ENCODE peak calls at places on chromosomes 4 and X, in seven cellular contexts. One of them, this sample, is unnamed.

GRCh38 chrX:1468250-1468772 is 15.6 kb upstream of the ASMTL start:
- DNase-seq in activated CD8-positive, alpha-beta T cell treated with anti-CD3 and anti-CD28 coated beads, Interleukin-2, amount 10 ng/mL, durations not matched to agents 7 days and 5 days: peak; percentile 82
- DNase-seq in adrenal gland: no peak
- DNase-seq in KG1: peak; percentile 50
- DNase-seq in frontal cortex: no peak
- DNase-seq in stimulated activated CD4-positive, alpha-beta T cell treated with anti-CD3 and anti-CD28 coated beads, Interleukin-1b, Interleukin-23, amount 100 ng/mL, for 4 hours: peak; percentile 65
- DNase-seq in MM.1S: peak; percentile 90
- DNase-seq in this sample: no peak

GRCh38 chrX:102338162-102338561 is 91.2 kb downstream of the NXF2 start:
- DNase-seq in stimulated activated CD4-positive, alpha-beta T cell treated with anti-CD3 and anti-CD28 coated beads, Interleukin-1b, Interleukin-23, amount 100 ng/mL, for 4 hours: no peak
- DNase-seq in KG1: no peak
- DNase-seq in frontal cortex: no peak
- DNase-seq in adrenal gland: peak; percentile 13
- DNase-seq in activated CD8-positive, alpha-beta T cell treated with anti-CD3 and anti-CD28 coated beads, Interleukin-2, amount 10 ng/mL, durations not matched to agents 7 days and 5 days: no peak
- DNase-seq in MM.1S: no peak
- DNase-seq in this sample: no peak

GRCh38 chr4:113248320-113248719 is 198.9 kb downstream of the ANK2 start:
- DNase-seq in MM.1S: no peak
- DNase-seq in activated CD8-positive, alpha-beta T cell treated with anti-CD3 and anti-CD28 coated beads, Interleukin-2, amount 10 ng/mL, durations not matched to agents 7 days and 5 days: no peak
- DNase-seq in stimulated activated CD4-positive, alpha-beta T cell treated with anti-CD3 and anti-CD28 coated beads, Interleukin-1b, Interleukin-23, amount 100 ng/mL, for 4 hours: no peak
- DNase-seq in KG1: no peak
- DNase-seq in adrenal gland: no peak
- DNase-seq in frontal cortex: no peak
- DNase-seq in this sample: no peak

GRCh38 chr4:105548483-105548882 is 3.9 kb upstream of the ARHGEF38 start:
- DNase-seq in adrenal gland: no peak
- DNase-seq in frontal cortex: no peak
- DNase-seq in KG1: no peak
- DNase-seq in activated CD8-positive, alpha-beta T cell treated with anti-CD3 and anti-CD28 coated beads, Interleukin-2, amount 10 ng/mL, durations not matched to agents 7 days and 5 days: no peak
- DNase-seq in MM.1S: no peak
- DNase-seq in stimulated activated CD4-positive, alpha-beta T cell treated with anti-CD3 and anti-CD28 coated beads, Interleukin-1b, Interleukin-23, amount 100 ng/mL, for 4 hours: no peak
- DNase-seq in this sample: no peak

GRCh38 chr4:5365071-5366008 is 314.1 kb downstream of the STK32B start:
- DNase-seq in activated CD8-positive, alpha-beta T cell treated with anti-CD3 and anti-CD28 coated beads, Interleukin-2, amount 10 ng/mL, durations not matched to agents 7 days and 5 days: no peak
- DNase-seq in frontal cortex: no peak
- DNase-seq in adrenal gland: no peak
- DNase-seq in MM.1S: peak; percentile 55
- DNase-seq in stimulated activated CD4-positive, alpha-beta T cell treated with anti-CD3 and anti-CD28 coated beads, Interleukin-1b, Interleukin-23, amount 100 ng/mL, for 4 hours: no peak
- DNase-seq in KG1: no peak
- DNase-seq in this sample: no peak

GRCh38 chr4:119105605-119106004 is 30.0 kb upstream of the MYOZ2 start:
- DNase-seq in stimulated activated CD4-positive, alpha-beta T cell treated with anti-CD3 and anti-CD28 coated beads, Interleukin-1b, Interleukin-23, amount 100 ng/mL, for 4 hours: no peak
- DNase-seq in MM.1S: no peak
- DNase-seq in KG1: no peak
- DNase-seq in adrenal gland: no peak
- DNase-seq in frontal cortex: no peak
- DNase-seq in activated CD8-positive, alpha-beta T cell treated with anti-CD3 and anti-CD28 coated beads, Interleukin-2, amount 10 ng/mL, durations not matched to agents 7 days and 5 days: no peak
- DNase-seq in this sample: no peak

GRCh38 chr4:7217453-7218310 is 25.3 kb downstream of the SORCS2 start:
- DNase-seq in activated CD8-positive, alpha-beta T cell treated with anti-CD3 and anti-CD28 coated beads, Interleukin-2, amount 10 ng/mL, durations not matched to agents 7 days and 5 days: no peak
- DNase-seq in stimulated activated CD4-positive, alpha-beta T cell treated with anti-CD3 and anti-CD28 coated beads, Interleukin-1b, Interleukin-23, amount 100 ng/mL, for 4 hours: no peak
- DNase-seq in KG1: no peak
- DNase-seq in adrenal gland: no peak
- DNase-seq in frontal cortex: no peak
- DNase-seq in MM.1S: no peak
- DNase-seq in this sample: no peak

GRCh38 chr4:174713821-174714220 is 115.2 kb downstream of the GLRA3 start:
- DNase-seq in KG1: no peak
- DNase-seq in MM.1S: no peak
- DNase-seq in frontal cortex: no peak
- DNase-seq in stimulated activated CD4-positive, alpha-beta T cell treated with anti-CD3 and anti-CD28 coated beads, Interleukin-1b, Interleukin-23, amount 100 ng/mL, for 4 hours: no peak
- DNase-seq in activated CD8-positive, alpha-beta T cell treated with anti-CD3 and anti-CD28 coated beads, Interleukin-2, amount 10 ng/mL, durations not matched to agents 7 days and 5 days: no peak
- DNase-seq in adrenal gland: no peak
- DNase-seq in this sample: no peak

GRCh38 chrX:103878466-103879151 is 46.6 kb upstream of the RAB9B start:
- DNase-seq in KG1: no peak
- DNase-seq in activated CD8-positive, alpha-beta T cell treated with anti-CD3 and anti-CD28 coated beads, Interleukin-2, amount 10 ng/mL, durations not matched to agents 7 days and 5 days: no peak
- DNase-seq in stimulated activated CD4-positive, alpha-beta T cell treated with anti-CD3 and anti-CD28 coated beads, Interleukin-1b, Interleukin-23, amount 100 ng/mL, for 4 hours: no peak
- DNase-seq in adrenal gland: no peak
- DNase-seq in MM.1S: no peak
- DNase-seq in frontal cortex: no peak
- DNase-seq in this sample: no peak

GRCh38 chrX:153411255-153411987 is at the start of gene ZFP92:
- DNase-seq in stimulated activated CD4-positive, alpha-beta T cell treated with anti-CD3 and anti-CD28 coated beads, Interleukin-1b, Interleukin-23, amount 100 ng/mL, for 4 hours: peak; percentile 41
- DNase-seq in KG1: no peak
- DNase-seq in activated CD8-positive, alpha-beta T cell treated with anti-CD3 and anti-CD28 coated beads, Interleukin-2, amount 10 ng/mL, durations not matched to agents 7 days and 5 days: peak; percentile 42
- DNase-seq in MM.1S: no peak
- DNase-seq in adrenal gland: no peak
- DNase-seq in frontal cortex: peak; percentile 56
- DNase-seq in this sample: no peak

GRCh38 chrX:104098151-104098808 is 14.0 kb upstream of the ZCCHC18 start:
- DNase-seq in frontal cortex: no peak
- DNase-seq in activated CD8-positive, alpha-beta T cell treated with anti-CD3 and anti-CD28 coated beads, Interleukin-2, amount 10 ng/mL, durations not matched to agents 7 days and 5 days: peak; percentile 63
- DNase-seq in stimulated activated CD4-positive, alpha-beta T cell treated with anti-CD3 and anti-CD28 coated beads, Interleukin-1b, Interleukin-23, amount 100 ng/mL, for 4 hours: peak; percentile 40
- DNase-seq in MM.1S: peak; percentile 70
- DNase-seq in adrenal gland: peak; percentile 46
- DNase-seq in KG1: no peak
- DNase-seq in this sample: no peak

GRCh38 chr4:139440971-139441370 is 12.9 kb upstream of the RAB33B start:
- DNase-seq in stimulated activated CD4-positive, alpha-beta T cell treated with anti-CD3 and anti-CD28 coated beads, Interleukin-1b, Interleukin-23, amount 100 ng/mL, for 4 hours: no peak
- DNase-seq in frontal cortex: no peak
- DNase-seq in KG1: no peak
- DNase-seq in MM.1S: no peak
- DNase-seq in activated CD8-positive, alpha-beta T cell treated with anti-CD3 and anti-CD28 coated beads, Interleukin-2, amount 10 ng/mL, durations not matched to agents 7 days and 5 days: no peak
- DNase-seq in adrenal gland: no peak
- DNase-seq in this sample: no peak

GRCh38 chr4:84751707-84752106 is 168.8 kb downstream of the CDS1 start:
- DNase-seq in stimulated activated CD4-positive, alpha-beta T cell treated with anti-CD3 and anti-CD28 coated beads, Interleukin-1b, Interleukin-23, amount 100 ng/mL, for 4 hours: no peak
- DNase-seq in MM.1S: no peak
- DNase-seq in frontal cortex: no peak
- DNase-seq in KG1: no peak
- DNase-seq in activated CD8-positive, alpha-beta T cell treated with anti-CD3 and anti-CD28 coated beads, Interleukin-2, amount 10 ng/mL, durations not matched to agents 7 days and 5 days: no peak
- DNase-seq in adrenal gland: no peak
- DNase-seq in this sample: no peak

GRCh38 chr4:180164799-180165198 is 2078.4 kb upstream of the TENM3 start:
- DNase-seq in KG1: no peak
- DNase-seq in frontal cortex: no peak
- DNase-seq in stimulated activated CD4-positive, alpha-beta T cell treated with anti-CD3 and anti-CD28 coated beads, Interleukin-1b, Interleukin-23, amount 100 ng/mL, for 4 hours: no peak
- DNase-seq in MM.1S: no peak
- DNase-seq in activated CD8-positive, alpha-beta T cell treated with anti-CD3 and anti-CD28 coated beads, Interleukin-2, amount 10 ng/mL, durations not matched to agents 7 days and 5 days: no peak
- DNase-seq in adrenal gland: no peak
- DNase-seq in this sample: no peak

GRCh38 chr4:1950369-1950768 is 58.4 kb downstream of the NELFA start:
- DNase-seq in MM.1S: no peak
- DNase-seq in frontal cortex: no peak
- DNase-seq in stimulated activated CD4-positive, alpha-beta T cell treated with anti-CD3 and anti-CD28 coated beads, Interleukin-1b, Interleukin-23, amount 100 ng/mL, for 4 hours: no peak
- DNase-seq in KG1: no peak
- DNase-seq in adrenal gland: no peak
- DNase-seq in activated CD8-positive, alpha-beta T cell treated with anti-CD3 and anti-CD28 coated beads, Interleukin-2, amount 10 ng/mL, durations not matched to agents 7 days and 5 days: no peak
- DNase-seq in this sample: no peak

GRCh38 chr4:113952452-113953029 is 26.9 kb downstream of the ARSJ start:
- DNase-seq in adrenal gland: peak; percentile 14
- DNase-seq in MM.1S: peak; percentile 28
- DNase-seq in activated CD8-positive, alpha-beta T cell treated with anti-CD3 and anti-CD28 coated beads, Interleukin-2, amount 10 ng/mL, durations not matched to agents 7 days and 5 days: peak; percentile 45
- DNase-seq in frontal cortex: no peak
- DNase-seq in stimulated activated CD4-positive, alpha-beta T cell treated with anti-CD3 and anti-CD28 coated beads, Interleukin-1b, Interleukin-23, amount 100 ng/mL, for 4 hours: peak; percentile 12
- DNase-seq in KG1: peak; percentile 59
- DNase-seq in this sample: peak; percentile 26

GRCh38 chrX:19839770-19840254 is 47.6 kb downstream of the SH3KBP1 start:
- DNase-seq in activated CD8-positive, alpha-beta T cell treated with anti-CD3 and anti-CD28 coated beads, Interleukin-2, amount 10 ng/mL, durations not matched to agents 7 days and 5 days: no peak
- DNase-seq in stimulated activated CD4-positive, alpha-beta T cell treated with anti-CD3 and anti-CD28 coated beads, Interleukin-1b, Interleukin-23, amount 100 ng/mL, for 4 hours: no peak
- DNase-seq in MM.1S: peak; percentile 68
- DNase-seq in adrenal gland: no peak
- DNase-seq in KG1: peak; percentile 27
- DNase-seq in frontal cortex: no peak
- DNase-seq in this sample: no peak

GRCh38 chrX:3712080-3712869 is 1.2 kb downstream of the PRKX start:
- DNase-seq in MM.1S: peak; percentile 19
- DNase-seq in frontal cortex: no peak
- DNase-seq in adrenal gland: peak; percentile 20
- DNase-seq in KG1: no peak
- DNase-seq in stimulated activated CD4-positive, alpha-beta T cell treated with anti-CD3 and anti-CD28 coated beads, Interleukin-1b, Interleukin-23, amount 100 ng/mL, for 4 hours: no peak
- DNase-seq in activated CD8-positive, alpha-beta T cell treated with anti-CD3 and anti-CD28 coated beads, Interleukin-2, amount 10 ng/mL, durations not matched to agents 7 days and 5 days: peak; percentile 24
- DNase-seq in this sample: no peak

GRCh38 chr4:173246719-173247118 is 78.1 kb downstream of the GALNT7 start:
- DNase-seq in adrenal gland: no peak
- DNase-seq in frontal cortex: no peak
- DNase-seq in MM.1S: no peak
- DNase-seq in stimulated activated CD4-positive, alpha-beta T cell treated with anti-CD3 and anti-CD28 coated beads, Interleukin-1b, Interleukin-23, amount 100 ng/mL, for 4 hours: no peak
- DNase-seq in KG1: no peak
- DNase-seq in activated CD8-positive, alpha-beta T cell treated with anti-CD3 and anti-CD28 coated beads, Interleukin-2, amount 10 ng/mL, durations not matched to agents 7 days and 5 days: no peak
- DNase-seq in this sample: no peak

GRCh38 chrX:17464196-17464595 is 89.2 kb downstream of the NHS start:
- DNase-seq in frontal cortex: no peak
- DNase-seq in KG1: no peak
- DNase-seq in adrenal gland: no peak
- DNase-seq in activated CD8-positive, alpha-beta T cell treated with anti-CD3 and anti-CD28 coated beads, Interleukin-2, amount 10 ng/mL, durations not matched to agents 7 days and 5 days: no peak
- DNase-seq in stimulated activated CD4-positive, alpha-beta T cell treated with anti-CD3 and anti-CD28 coated beads, Interleukin-1b, Interleukin-23, amount 100 ng/mL, for 4 hours: no peak
- DNase-seq in MM.1S: no peak
- DNase-seq in this sample: no peak

GRCh38 chr4:166941629-166942028 is 292.7 kb downstream of the SPOCK3 start:
- DNase-seq in activated CD8-positive, alpha-beta T cell treated with anti-CD3 and anti-CD28 coated beads, Interleukin-2, amount 10 ng/mL, durations not matched to agents 7 days and 5 days: no peak
- DNase-seq in adrenal gland: no peak
- DNase-seq in KG1: no peak
- DNase-seq in frontal cortex: no peak
- DNase-seq in stimulated activated CD4-positive, alpha-beta T cell treated with anti-CD3 and anti-CD28 coated beads, Interleukin-1b, Interleukin-23, amount 100 ng/mL, for 4 hours: no peak
- DNase-seq in MM.1S: no peak
- DNase-seq in this sample: no peak

GRCh38 chr4:107699466-107700206 is 20.4 kb downstream of the PAPSS1 start:
- DNase-seq in MM.1S: no peak
- DNase-seq in adrenal gland: no peak
- DNase-seq in KG1: no peak
- DNase-seq in frontal cortex: no peak
- DNase-seq in stimulated activated CD4-positive, alpha-beta T cell treated with anti-CD3 and anti-CD28 coated beads, Interleukin-1b, Interleukin-23, amount 100 ng/mL, for 4 hours: no peak
- DNase-seq in activated CD8-positive, alpha-beta T cell treated with anti-CD3 and anti-CD28 coated beads, Interleukin-2, amount 10 ng/mL, durations not matched to agents 7 days and 5 days: no peak
- DNase-seq in this sample: no peak

GRCh38 chrX:17024896-17025295 is 78.4 kb downstream of the REPS2 start:
- DNase-seq in frontal cortex: no peak
- DNase-seq in stimulated activated CD4-positive, alpha-beta T cell treated with anti-CD3 and anti-CD28 coated beads, Interleukin-1b, Interleukin-23, amount 100 ng/mL, for 4 hours: no peak
- DNase-seq in KG1: no peak
- DNase-seq in adrenal gland: peak; percentile 34
- DNase-seq in MM.1S: no peak
- DNase-seq in activated CD8-positive, alpha-beta T cell treated with anti-CD3 and anti-CD28 coated beads, Interleukin-2, amount 10 ng/mL, durations not matched to agents 7 days and 5 days: no peak
- DNase-seq in this sample: no peak

GRCh38 chr4:152676052-152676854 is 3.5 kb downstream of the TMEM154 start:
- DNase-seq in stimulated activated CD4-positive, alpha-beta T cell treated with anti-CD3 and anti-CD28 coated beads, Interleukin-1b, Interleukin-23, amount 100 ng/mL, for 4 hours: no peak
- DNase-seq in frontal cortex: no peak
- DNase-seq in KG1: no peak
- DNase-seq in adrenal gland: no peak
- DNase-seq in MM.1S: peak; percentile 38
- DNase-seq in activated CD8-positive, alpha-beta T cell treated with anti-CD3 and anti-CD28 coated beads, Interleukin-2, amount 10 ng/mL, durations not matched to agents 7 days and 5 days: no peak
- DNase-seq in this sample: no peak

GRCh38 chrX:74133156-74133796 is 170.7 kb upstream of the ZCCHC13 start:
- DNase-seq in stimulated activated CD4-positive, alpha-beta T cell treated with anti-CD3 and anti-CD28 coated beads, Interleukin-1b, Interleukin-23, amount 100 ng/mL, for 4 hours: peak; percentile 33
- DNase-seq in MM.1S: peak; percentile 74
- DNase-seq in adrenal gland: no peak
- DNase-seq in KG1: no peak
- DNase-seq in activated CD8-positive, alpha-beta T cell treated with anti-CD3 and anti-CD28 coated beads, Interleukin-2, amount 10 ng/mL, durations not matched to agents 7 days and 5 days: peak; percentile 23
- DNase-seq in frontal cortex: peak; percentile 40
- DNase-seq in this sample: peak; percentile 8

GRCh38 chrX:40772290-40772689 is 36.9 kb upstream of the MED14 start:
- DNase-seq in stimulated activated CD4-positive, alpha-beta T cell treated with anti-CD3 and anti-CD28 coated beads, Interleukin-1b, Interleukin-23, amount 100 ng/mL, for 4 hours: no peak
- DNase-seq in activated CD8-positive, alpha-beta T cell treated with anti-CD3 and anti-CD28 coated beads, Interleukin-2, amount 10 ng/mL, durations not matched to agents 7 days and 5 days: no peak
- DNase-seq in MM.1S: no peak
- DNase-seq in frontal cortex: no peak
- DNase-seq in adrenal gland: no peak
- DNase-seq in KG1: no peak
- DNase-seq in this sample: no peak

GRCh38 chr4:37599092-37599800 is 86.9 kb downstream of the RELL1 start:
- DNase-seq in stimulated activated CD4-positive, alpha-beta T cell treated with anti-CD3 and anti-CD28 coated beads, Interleukin-1b, Interleukin-23, amount 100 ng/mL, for 4 hours: no peak
- DNase-seq in KG1: no peak
- DNase-seq in frontal cortex: no peak
- DNase-seq in adrenal gland: no peak
- DNase-seq in MM.1S: no peak
- DNase-seq in activated CD8-positive, alpha-beta T cell treated with anti-CD3 and anti-CD28 coated beads, Interleukin-2, amount 10 ng/mL, durations not matched to agents 7 days and 5 days: no peak
- DNase-seq in this sample: no peak

GRCh38 chr4:1939664-1940509 is 68.7 kb downstream of the NSD2 start:
- DNase-seq in frontal cortex: no peak
- DNase-seq in stimulated activated CD4-positive, alpha-beta T cell treated with anti-CD3 and anti-CD28 coated beads, Interleukin-1b, Interleukin-23, amount 100 ng/mL, for 4 hours: no peak
- DNase-seq in KG1: no peak
- DNase-seq in MM.1S: no peak
- DNase-seq in activated CD8-positive, alpha-beta T cell treated with anti-CD3 and anti-CD28 coated beads, Interleukin-2, amount 10 ng/mL, durations not matched to agents 7 days and 5 days: no peak
- DNase-seq in adrenal gland: peak; percentile 30
- DNase-seq in this sample: no peak

GRCh38 chrX:18146954-18147353 is 73.7 kb downstream of the BEND2 start:
- DNase-seq in stimulated activated CD4-positive, alpha-beta T cell treated with anti-CD3 and anti-CD28 coated beads, Interleukin-1b, Interleukin-23, amount 100 ng/mL, for 4 hours: no peak
- DNase-seq in activated CD8-positive, alpha-beta T cell treated with anti-CD3 and anti-CD28 coated beads, Interleukin-2, amount 10 ng/mL, durations not matched to agents 7 days and 5 days: peak; percentile 24
- DNase-seq in KG1: peak; percentile 2
- DNase-seq in MM.1S: no peak
- DNase-seq in adrenal gland: no peak
- DNase-seq in frontal cortex: no peak
- DNase-seq in this sample: peak; percentile 2

GRCh38 chr4:105155426-105155825 is 8.8 kb downstream of the TET2 start:
- DNase-seq in stimulated activated CD4-positive, alpha-beta T cell treated with anti-CD3 and anti-CD28 coated beads, Interleukin-1b, Interleukin-23, amount 100 ng/mL, for 4 hours: no peak
- DNase-seq in activated CD8-positive, alpha-beta T cell treated with anti-CD3 and anti-CD28 coated beads, Interleukin-2, amount 10 ng/mL, durations not matched to agents 7 days and 5 days: no peak
- DNase-seq in frontal cortex: no peak
- DNase-seq in adrenal gland: no peak
- DNase-seq in MM.1S: no peak
- DNase-seq in KG1: no peak
- DNase-seq in this sample: no peak

GRCh38 chr4:143286733-143287570 is 49.7 kb upstream of the GAB1 start:
- DNase-seq in stimulated activated CD4-positive, alpha-beta T cell treated with anti-CD3 and anti-CD28 coated beads, Interleukin-1b, Interleukin-23, amount 100 ng/mL, for 4 hours: no peak
- DNase-seq in KG1: no peak
- DNase-seq in MM.1S: peak; percentile 40
- DNase-seq in adrenal gland: no peak
- DNase-seq in frontal cortex: no peak
- DNase-seq in activated CD8-positive, alpha-beta T cell treated with anti-CD3 and anti-CD28 coated beads, Interleukin-2, amount 10 ng/mL, durations not matched to agents 7 days and 5 days: no peak
- DNase-seq in this sample: no peak

GRCh38 chr4:588351-588849 is 12.3 kb upstream of the TMEM271 start:
- DNase-seq in frontal cortex: no peak
- DNase-seq in activated CD8-positive, alpha-beta T cell treated with anti-CD3 and anti-CD28 coated beads, Interleukin-2, amount 10 ng/mL, durations not matched to agents 7 days and 5 days: no peak
- DNase-seq in stimulated activated CD4-positive, alpha-beta T cell treated with anti-CD3 and anti-CD28 coated beads, Interleukin-1b, Interleukin-23, amount 100 ng/mL, for 4 hours: no peak
- DNase-seq in KG1: no peak
- DNase-seq in adrenal gland: no peak
- DNase-seq in MM.1S: no peak
- DNase-seq in this sample: no peak

GRCh38 chr4:87073570-87074470 is 139.0 kb downstream of the AFF1 start:
- DNase-seq in adrenal gland: peak; percentile 45
- DNase-seq in KG1: no peak
- DNase-seq in stimulated activated CD4-positive, alpha-beta T cell treated with anti-CD3 and anti-CD28 coated beads, Interleukin-1b, Interleukin-23, amount 100 ng/mL, for 4 hours: peak; percentile 29
- DNase-seq in MM.1S: peak; percentile 78
- DNase-seq in activated CD8-positive, alpha-beta T cell treated with anti-CD3 and anti-CD28 coated beads, Interleukin-2, amount 10 ng/mL, durations not matched to agents 7 days and 5 days: peak; percentile 78
- DNase-seq in frontal cortex: no peak
- DNase-seq in this sample: no peak

GRCh38 chr4:891747-892146 is 40.4 kb downstream of the GAK start:
- DNase-seq in adrenal gland: no peak
- DNase-seq in activated CD8-positive, alpha-beta T cell treated with anti-CD3 and anti-CD28 coated beads, Interleukin-2, amount 10 ng/mL, durations not matched to agents 7 days and 5 days: peak; percentile 30
- DNase-seq in MM.1S: no peak
- DNase-seq in KG1: no peak
- DNase-seq in stimulated activated CD4-positive, alpha-beta T cell treated with anti-CD3 and anti-CD28 coated beads, Interleukin-1b, Interleukin-23, amount 100 ng/mL, for 4 hours: no peak
- DNase-seq in frontal cortex: no peak
- DNase-seq in this sample: no peak

GRCh38 chrX:1455948-1456280 is 3.2 kb upstream of the ASMTL start:
- DNase-seq in KG1: no peak
- DNase-seq in activated CD8-positive, alpha-beta T cell treated with anti-CD3 and anti-CD28 coated beads, Interleukin-2, amount 10 ng/mL, durations not matched to agents 7 days and 5 days: peak; percentile 18
- DNase-seq in MM.1S: no peak
- DNase-seq in adrenal gland: no peak
- DNase-seq in frontal cortex: no peak
- DNase-seq in stimulated activated CD4-positive, alpha-beta T cell treated with anti-CD3 and anti-CD28 coated beads, Interleukin-1b, Interleukin-23, amount 100 ng/mL, for 4 hours: no peak
- DNase-seq in this sample: no peak

GRCh38 chr4:141126769-141127168 is 6.5 kb downstream of the RNF150 start:
- DNase-seq in MM.1S: no peak
- DNase-seq in stimulated activated CD4-positive, alpha-beta T cell treated with anti-CD3 and anti-CD28 coated beads, Interleukin-1b, Interleukin-23, amount 100 ng/mL, for 4 hours: no peak
- DNase-seq in activated CD8-positive, alpha-beta T cell treated with anti-CD3 and anti-CD28 coated beads, Interleukin-2, amount 10 ng/mL, durations not matched to agents 7 days and 5 days: no peak
- DNase-seq in KG1: no peak
- DNase-seq in frontal cortex: no peak
- DNase-seq in adrenal gland: no peak
- DNase-seq in this sample: no peak

GRCh38 chrX:139831689-139832456 is 101.0 kb downstream of the ATP11C start:
- DNase-seq in adrenal gland: no peak
- DNase-seq in KG1: no peak
- DNase-seq in stimulated activated CD4-positive, alpha-beta T cell treated with anti-CD3 and anti-CD28 coated beads, Interleukin-1b, Interleukin-23, amount 100 ng/mL, for 4 hours: no peak
- DNase-seq in MM.1S: peak; percentile 23
- DNase-seq in activated CD8-positive, alpha-beta T cell treated with anti-CD3 and anti-CD28 coated beads, Interleukin-2, amount 10 ng/mL, durations not matched to agents 7 days and 5 days: no peak
- DNase-seq in frontal cortex: no peak
- DNase-seq in this sample: no peak

GRCh38 chrX:53256446-53257041 is 24.8 kb downstream of the IQSEC2 start:
- DNase-seq in KG1: no peak
- DNase-seq in MM.1S: no peak
- DNase-seq in adrenal gland: no peak
- DNase-seq in activated CD8-positive, alpha-beta T cell treated with anti-CD3 and anti-CD28 coated beads, Interleukin-2, amount 10 ng/mL, durations not matched to agents 7 days and 5 days: no peak
- DNase-seq in stimulated activated CD4-positive, alpha-beta T cell treated with anti-CD3 and anti-CD28 coated beads, Interleukin-1b, Interleukin-23, amount 100 ng/mL, for 4 hours: no peak
- DNase-seq in frontal cortex: no peak
- DNase-seq in this sample: no peak

This sample was measured in NCI-H1048.